ENCODE peak calls at places on chromosomes 2 and 18, in seven cellular contexts. D is HL-60, U is small intestine, Q is adrenal gland, P is cardiac muscle cell, C is endodermal cell, X is substantia nigra. L is an unnamed sample.

GRCh38 chr2:10285578-10286198 is 17.0 kb upstream of the HPCAL1 start:
- DNase-seq in P (no peak), Q (peak), X (peak), D (peak), C (peak), U (no peak), L (peak)

GRCh38 chr2:186614373-186614772 is 24.5 kb downstream of the ITGAV start:
- DNase-seq in C (no peak), U (no peak), Q (no peak), D (no peak), X (no peak), P (no peak), L (no peak)

GRCh38 chr2:38115216-38116012 is 39.5 kb upstream of the CYP1B1 start:
- DNase-seq in U (peak), C (peak), P (peak), X (peak), Q (peak), D (no peak), L (no peak)

GRCh38 chr2:70132244-70133126 is 45.2 kb downstream of the PCBP1 start:
- DNase-seq in P (no peak), Q (peak), C (peak), D (no peak), U (peak), X (peak), L (peak)

GRCh38 chr18:73264562-73264921 is 396.8 kb upstream of the NETO1 start:
- DNase-seq in U (no peak), X (no peak), C (no peak), D (no peak), Q (no peak), P (no peak), L (no peak)

GRCh38 chr2:241018051-241018891 is 19.9 kb downstream of the SNED1 start:
- DNase-seq in D (no peak), Q (peak), P (no peak), C (no peak), U (no peak), X (no peak), L (no peak)

GRCh38 chr2:141911485-141912066 is 219.2 kb downstream of the LRP1B start:
- DNase-seq in X (no peak), D (no peak), C (peak), Q (peak), U (peak), P (peak), L (no peak)

GRCh38 chr18:8260847-8261246 is 348.4 kb upstream of the RAB12 start:
- DNase-seq in P (no peak), C (no peak), Q (no peak), X (no peak), U (no peak), D (no peak), L (no peak)

GRCh38 chr2:99608092-99608491 is 118.3 kb upstream of the REV1 start:
- DNase-seq in D (no peak), X (no peak), C (no peak), P (no peak), U (no peak), Q (no peak), L (no peak)

GRCh38 chr2:130887643-130888042 is 50.9 kb downstream of the ARHGEF4 start:
- DNase-seq in C (no peak), Q (peak), D (no peak), U (no peak), X (no peak), P (no peak), L (no peak)

GRCh38 chr18:35283923-35284794 is 5.9 kb downstream of the ZSCAN30 start:
- DNase-seq in C (no peak), X (no peak), Q (no peak), P (no peak), U (no peak), D (no peak), L (no peak)

GRCh38 chr2:225598922-225599321 is 199.4 kb downstream of the NYAP2 start:
- DNase-seq in D (peak), X (no peak), Q (no peak), P (no peak), U (no peak), C (no peak), L (no peak)

GRCh38 chr2:19879115-19879514 is 22.7 kb downstream of the TTC32 start:
- DNase-seq in P (no peak), U (no peak), Q (peak), C (peak), X (no peak), D (no peak), L (no peak)

GRCh38 chr2:11248-11941 is 34.9 kb downstream of the FAM110C start:
- DNase-seq in U (peak), D (no peak), P (no peak), Q (peak), X (no peak), C (peak), L (no peak)

GRCh38 chr18:2096581-2096980 is 474.7 kb downstream of the METTL4 start:
- DNase-seq in C (no peak), D (no peak), X (no peak), P (no peak), Q (no peak), U (no peak), L (no peak)

GRCh38 chr2:9983413-9984216 is 32.1 kb downstream of the GRHL1 start:
- DNase-seq in U (no peak), P (no peak), X (no peak), C (peak), D (no peak), Q (no peak), L (no peak)

GRCh38 chr2:72851333-72851732 is 25.5 kb upstream of the EXOC6B start:
- DNase-seq in Q (no peak), X (no peak), U (no peak), C (peak), P (no peak), D (no peak), L (no peak)

GRCh38 chr2:24083567-24084385 is 858 bp downstream of the TP53I3 start:
- DNase-seq in P (peak), U (peak), D (peak), C (peak), X (no peak), Q (no peak), L (no peak)

GRCh38 chr2:23007836-23008235 is 377.1 kb upstream of the KLHL29 start:
- DNase-seq in Q (no peak), C (no peak), P (no peak), D (no peak), X (no peak), U (no peak), L (no peak)

GRCh38 chr2:118668431-118669424 is 178.7 kb downstream of the EN1 start:
- DNase-seq in D (no peak), Q (no peak), P (no peak), U (no peak), X (no peak), C (peak), L (no peak)

GRCh38 chr2:179751184-179751809 is 110.1 kb downstream of the ZNF385B start:
- DNase-seq in X (no peak), P (peak), D (no peak), U (peak), C (no peak), Q (no peak), L (no peak)

GRCh38 chr2:240983361-240983995 is 14.9 kb upstream of the SNED1 start:
- DNase-seq in Q (no peak), P (peak), D (no peak), X (no peak), C (peak), U (peak), L (no peak)

GRCh38 chr18:429030-429429 is 71.5 kb downstream of the COLEC12 start:
- DNase-seq in X (no peak), C (no peak), D (no peak), Q (no peak), P (no peak), U (no peak), L (no peak)
- H3K27ac ChIP-seq in X (no peak), C (no peak), D (no peak), Q (no peak), P (no peak), U (no peak), L (no peak)

DNA sequence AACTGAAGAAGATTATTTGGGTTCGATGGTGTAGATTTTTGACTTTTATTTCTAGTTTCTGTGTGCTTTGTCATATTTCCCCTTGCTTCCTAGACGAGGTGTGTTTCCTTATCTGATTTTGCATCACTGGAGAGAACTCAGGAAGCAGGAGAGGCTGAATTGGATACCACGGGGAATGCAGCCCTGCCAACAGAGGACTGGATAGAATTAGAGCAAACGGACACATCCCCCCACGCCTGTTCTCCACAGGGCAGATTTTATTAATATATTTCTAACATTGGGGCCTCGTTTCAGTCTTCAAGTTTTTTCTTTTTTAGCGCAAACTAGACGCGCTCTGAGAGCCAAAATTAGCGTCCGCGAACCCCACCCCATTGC is 678 bp upstream of the VAPA start:
- DNase-seq in U (no peak), Q (no peak), C (no peak), X (no peak), P (no peak), D (no peak), L (no peak)
- H3K27ac ChIP-seq in U (peak), Q (peak), C (no peak), X (peak), P (no peak), D (peak), L (peak)

GRCh38 chr2:146807568-146808168 is 1037.2 kb upstream of the ACVR2A start:
- DNase-seq in U (no peak), C (no peak), Q (no peak), X (no peak), D (no peak), P (no peak), L (no peak)
- H3K27ac ChIP-seq in U (no peak), C (no peak), Q (no peak), X (no peak), D (no peak), P (no peak), L (no peak)

GRCh38 chr2:219689676-219690628 is 62.5 kb downstream of the SLC4A3 start:
- DNase-seq in U (peak), D (peak), P (peak), C (peak), Q (peak), X (peak), L (peak)
- H3K27ac ChIP-seq in U (no peak), D (no peak), P (no peak), C (no peak), Q (no peak), X (no peak), L (no peak)